ENCODE peak calls at places on chromosomes 1 and 21, in nine cellular contexts. R, X, T, M, E, N, J, Y and O are unnamed samples.

GRCh38 chr1:19524791-19525190 is 39.5 kb upstream of the CAPZB start:
- DNase-seq in T (no peak), J (no peak), Y (no peak), N (no peak), X (no peak), R (no peak), E (no peak), M (no peak), O (no peak)

GRCh38 chr1:36988311-36988710 is 46.0 kb downstream of the GRIK3 start:
- DNase-seq in X (no peak), R (no peak), J (no peak), T (peak), M (no peak), N (no peak), Y (no peak), E (no peak), O (no peak)

GRCh38 chr1:16204634-16205332 is 7.7 kb downstream of the ARHGEF19 start:
- DNase-seq in X (peak), E (no peak), Y (no peak), J (no peak), T (peak), N (no peak), M (peak), R (no peak), O (no peak)

GRCh38 chr21:21907271-21907670 is 909.1 kb downstream of the NCAM2 start:
- DNase-seq in M (no peak), J (no peak), Y (no peak), N (no peak), R (no peak), T (no peak), E (no peak), X (no peak), O (no peak)

GRCh38 chr1:186595969-186596368 is 84.3 kb downstream of the PTGS2 start:
- DNase-seq in E (no peak), T (peak), J (no peak), R (peak), M (no peak), Y (peak), X (no peak), N (no peak), O (no peak)

GRCh38 chr1:108722292-108722691 is 9.6 kb downstream of the FNDC7 start:
- DNase-seq in M (no peak), R (peak), J (no peak), X (no peak), T (no peak), E (no peak), N (no peak), Y (no peak), O (no peak)

GRCh38 chr1:19463204-19463803 is 22.0 kb downstream of the CAPZB start:
- DNase-seq in J (no peak), Y (no peak), T (no peak), N (no peak), M (no peak), R (no peak), E (no peak), X (no peak), O (no peak)

GRCh38 chr1:87968259-87968955 is 639.7 kb downstream of the LMO4 start:
- DNase-seq in J (peak), X (no peak), Y (peak), N (no peak), T (no peak), M (peak), R (peak), E (no peak), O (no peak)

GRCh38 chr1:188166654-188167053 is 1337.9 kb downstream of the PLA2G4A start:
- DNase-seq in X (no peak), N (no peak), M (no peak), J (no peak), R (no peak), Y (no peak), T (no peak), E (no peak), O (no peak)

GRCh38 chr1:115300087-115300856 is 37.8 kb downstream of the NGF start:
- DNase-seq in Y (no peak), N (no peak), R (no peak), E (no peak), X (no peak), M (no peak), T (peak), J (no peak), O (no peak)

GRCh38 chr1:245957446-245957845 is 549.6 kb downstream of the SMYD3 start:
- DNase-seq in X (no peak), R (no peak), M (no peak), Y (no peak), T (no peak), E (no peak), J (no peak), N (no peak), O (no peak)

GRCh38 chr1:3712573-3713535 is 39.4 kb upstream of the CCDC27 start:
- DNase-seq in E (no peak), T (no peak), N (no peak), J (no peak), X (no peak), Y (no peak), M (no peak), R (peak), O (no peak)

GRCh38 chr21:26888256-26888655 is 43.0 kb upstream of the ADAMTS1 start:
- DNase-seq in X (no peak), Y (no peak), N (no peak), M (no peak), E (no peak), R (no peak), J (no peak), T (no peak), O (no peak)

GRCh38 chr1:50995651-50996050 is 25.6 kb downstream of the CDKN2C start:
- DNase-seq in R (no peak), M (no peak), E (no peak), T (no peak), X (no peak), J (no peak), N (no peak), Y (no peak), O (no peak)

GRCh38 chr1:20483833-20484525 is 2.0 kb downstream of the CAMK2N1 start:
- DNase-seq in J (no peak), X (no peak), M (peak), R (peak), Y (peak), N (peak), T (peak), E (no peak), O (no peak)

GRCh38 chr1:181126289-181126688 is 37.8 kb downstream of the IER5 start:
- DNase-seq in Y (no peak), M (no peak), T (no peak), R (no peak), E (no peak), J (no peak), X (no peak), N (no peak), O (no peak)

GRCh38 chr1:245860681-245861552 is 646.2 kb downstream of the SMYD3 start:
- DNase-seq in N (no peak), Y (peak), T (peak), J (no peak), M (no peak), R (peak), X (no peak), E (no peak), O (no peak)

GRCh38 chr1:89489037-89489729 is 35.4 kb upstream of the LRRC8B start:
- DNase-seq in E (no peak), M (no peak), J (no peak), R (peak), N (no peak), T (peak), Y (peak), X (no peak), O (no peak)

GRCh38 chr1:19043579-19044443 is 87.3 kb upstream of the IFFO2 start:
- DNase-seq in N (no peak), E (no peak), R (no peak), X (no peak), T (no peak), J (no peak), Y (no peak), M (no peak), O (no peak)

GRCh38 chr1:208604295-208604694 is 360.1 kb upstream of the PLXNA2 start:
- DNase-seq in Y (peak), J (no peak), E (no peak), M (no peak), X (no peak), R (peak), N (peak), T (peak), O (peak)

GRCh38 chr1:177479600-177479999 is 308.8 kb downstream of the BRINP2 start:
- DNase-seq in R (no peak), Y (no peak), X (no peak), N (no peak), M (no peak), E (no peak), T (no peak), J (no peak), O (no peak)

GRCh38 chr1:163068716-163069115 is 445 bp upstream of the RGS4 start:
- DNase-seq in N (no peak), E (no peak), J (no peak), Y (peak), T (no peak), M (no peak), R (peak), X (no peak), O (no peak)

GRCh38 chr21:41948901-41949300 is 4.9 kb downstream of the C2CD2 start:
- DNase-seq in X (no peak), R (no peak), J (no peak), N (no peak), Y (no peak), M (no peak), T (no peak), E (no peak), O (no peak)

GRCh38 chr1:201597551-201598230 is 58.8 kb downstream of the NAV1 start:
- DNase-seq in J (no peak), N (no peak), R (no peak), E (no peak), Y (no peak), M (no peak), X (peak), T (peak), O (no peak)

GRCh38 chr1:1128454-1129139 is 12.7 kb upstream of the C1orf159 start:
- DNase-seq in R (no peak), N (no peak), Y (no peak), J (no peak), X (no peak), T (no peak), M (no peak), E (no peak), O (no peak)

GRCh38 chr1:157193702-157194391 is 55.7 kb upstream of the ETV3 start:
- DNase-seq in J (peak), R (peak), Y (peak), E (peak), T (peak), X (peak), N (peak), M (peak), O (peak)

GRCh38 chr1:101148987-101149386 is 87.8 kb upstream of the S1PR1 start:
- DNase-seq in J (no peak), E (no peak), M (no peak), X (no peak), R (peak), Y (peak), T (peak), N (no peak), O (no peak)

GRCh38 chr1:18716785-18717678 is 86.4 kb downstream of the PAX7 start:
- DNase-seq in N (no peak), E (no peak), X (no peak), Y (no peak), R (no peak), J (no peak), T (no peak), M (peak), O (no peak)

GRCh38 chr1:46159516-46159915 is 15.4 kb upstream of the TSPAN1 start:
- DNase-seq in T (no peak), X (no peak), M (no peak), Y (no peak), J (no peak), E (no peak), N (no peak), R (no peak), O (no peak)

GRCh38 chr1:94462606-94463005 is 44.4 kb downstream of the ABCD3 start:
- DNase-seq in J (no peak), Y (no peak), T (no peak), R (no peak), E (no peak), N (no peak), X (no peak), M (no peak), O (no peak)

GRCh38 chr1:215911406-215911968 is 344.4 kb downstream of the KCTD3 start:
- DNase-seq in M (no peak), T (peak), E (no peak), N (no peak), Y (peak), J (no peak), X (no peak), R (peak), O (no peak)

GRCh38 chr1:20192364-20192763 is 6.0 kb upstream of the PLA2G2C start:
- DNase-seq in T (peak), N (no peak), E (no peak), M (no peak), J (no peak), R (peak), X (no peak), Y (peak), O (no peak)

GRCh38 chr1:185843297-185843869 is 109.2 kb downstream of the HMCN1 start:
- DNase-seq in R (no peak), N (no peak), M (no peak), Y (no peak), E (no peak), J (no peak), T (no peak), X (no peak), O (no peak)

GRCh38 chr1:91529856-91530255 is 29.2 kb downstream of the CDC7 start:
- DNase-seq in T (peak), J (no peak), R (peak), M (no peak), X (no peak), Y (peak), E (no peak), N (peak), O (no peak)

GRCh38 chr21:15894596-15894995 is 164.8 kb downstream of the USP25 start:
- DNase-seq in M (no peak), E (no peak), T (no peak), J (no peak), X (no peak), N (no peak), Y (peak), R (peak), O (no peak)
- TF ChIP-seq CTCF in M (peak), E (peak), T (peak), J (peak), X (no peak), N (no peak), Y (peak), R (peak), O (no peak)

DNA sequence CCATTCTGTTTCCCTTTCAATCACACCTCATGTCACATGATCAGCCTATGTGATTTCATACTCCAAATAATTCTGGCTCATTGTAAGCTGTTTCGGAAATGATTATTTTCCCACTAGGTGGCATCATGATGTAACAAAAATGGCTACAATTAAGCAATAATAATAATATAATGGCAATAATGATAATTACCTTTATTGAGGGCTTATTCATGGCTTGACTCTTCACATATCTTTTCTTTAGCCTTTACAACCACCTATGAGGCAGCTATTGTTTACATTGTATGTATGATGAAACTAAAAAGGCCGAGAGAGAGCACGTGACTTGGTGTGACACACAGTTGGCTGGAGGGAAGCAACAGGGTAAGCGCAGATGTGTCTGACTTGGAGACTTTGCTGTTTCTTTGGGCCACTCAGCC is 12.5 kb upstream of the KPRP start:
- DNase-seq in Y (no peak), E (no peak), T (peak), J (no peak), N (no peak), X (no peak), M (no peak), R (no peak), O (no peak)
- TF ChIP-seq CTCF in Y (no peak), E (no peak), T (no peak), J (no peak), N (no peak), X (peak), M (no peak), R (no peak), O (no peak)

GRCh38 chr21:25420831-25421230 is 186.4 kb downstream of the MRPL39 start:
- DNase-seq in M (no peak), J (no peak), R (no peak), T (no peak), E (no peak), N (no peak), X (no peak), Y (no peak), O (no peak)

GRCh38 chr21:25422610-25423608 is 184.4 kb downstream of the MRPL39 start:
- DNase-seq in M (no peak), J (no peak), Y (no peak), N (no peak), T (no peak), X (no peak), R (no peak), E (no peak), O (no peak)

GRCh38 chr21:25424674-25425073 is 182.6 kb downstream of the MRPL39 start:
- DNase-seq in Y (no peak), J (no peak), N (no peak), T (no peak), M (no peak), R (no peak), E (no peak), X (no peak), O (no peak)

GRCh38 chr21:25424045-25424444 is 183.2 kb downstream of the MRPL39 start:
- DNase-seq in E (no peak), T (no peak), J (no peak), X (no peak), R (no peak), N (no peak), Y (no peak), M (no peak), O (no peak)

DNA sequence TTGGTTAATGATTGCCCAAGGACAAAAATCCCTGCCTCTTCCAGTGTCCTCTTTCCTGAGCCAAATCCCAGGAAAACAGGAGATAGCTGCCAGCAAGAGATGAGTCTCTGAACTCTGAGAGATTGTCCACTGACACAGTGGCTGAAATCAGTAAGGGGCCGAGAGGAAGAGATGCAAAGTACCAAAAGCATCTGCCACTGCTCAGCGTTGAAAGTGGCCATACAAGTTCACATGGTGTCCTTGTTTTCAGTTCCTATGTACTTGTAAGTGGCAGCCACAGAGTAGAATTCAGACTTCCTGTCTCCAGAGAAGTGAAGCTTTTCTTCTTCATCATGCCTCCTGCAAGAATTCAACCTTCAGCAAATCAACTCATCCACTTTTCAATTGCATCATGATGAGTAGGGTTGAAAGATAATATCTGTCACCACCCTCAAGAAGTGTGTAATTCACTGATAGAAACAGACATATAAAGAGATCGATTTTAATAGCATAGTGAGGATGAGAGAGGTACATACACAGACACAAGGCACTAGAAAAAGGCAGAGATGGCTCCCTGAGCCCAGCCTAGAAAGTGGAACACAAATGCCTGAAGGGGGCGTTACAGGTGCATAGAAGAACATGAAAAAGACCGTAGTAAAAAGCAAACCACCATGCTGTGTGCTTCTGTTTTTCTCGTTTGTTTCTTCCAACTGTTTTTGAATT is 185.8 kb downstream of the MRPL39 start:
- DNase-seq in N (peak), X (no peak), M (peak), Y (peak), R (peak), J (no peak), T (peak), E (peak), O (no peak)
- TF ChIP-seq CTCF in N (peak), X (no peak), M (peak), Y (peak), R (peak), J (no peak), T (peak), E (peak), O (no peak)

GRCh38 chr21:30829659-30830058 is at the start of gene KRTAP7-1:
- DNase-seq in Y (no peak), M (no peak), N (no peak), X (no peak), R (no peak), J (no peak), T (no peak), E (no peak), O (no peak)

DNA sequence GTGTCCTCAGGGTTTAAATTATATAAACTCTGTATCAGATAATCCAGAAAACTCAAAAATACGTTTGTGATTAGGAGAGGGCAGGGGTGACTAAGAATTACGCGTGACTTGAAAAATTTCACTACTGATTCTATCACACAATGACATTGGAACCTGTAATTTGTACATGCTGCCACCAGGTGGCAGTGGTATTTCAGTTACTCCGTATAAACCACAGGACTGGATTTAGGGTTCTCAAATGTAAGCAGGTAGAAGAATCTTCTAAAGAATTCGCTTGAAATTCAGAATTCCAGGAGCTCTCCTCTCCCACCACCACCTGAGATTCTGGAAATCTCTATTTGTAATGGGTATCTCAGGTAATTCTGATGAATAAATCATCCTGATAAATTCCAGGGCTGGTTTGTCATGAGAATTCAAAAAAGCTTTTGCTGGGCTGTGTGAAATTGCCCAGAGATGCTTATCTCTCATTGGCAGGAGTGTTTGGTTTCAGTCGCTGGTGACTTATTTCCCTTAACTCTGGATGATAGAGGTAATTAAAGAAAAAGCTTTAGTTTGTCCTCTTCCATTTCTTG is 1.7 kb upstream of the KRTAP7-1 start:
- DNase-seq in N (peak), X (no peak), T (peak), E (no peak), Y (peak), R (peak), M (peak), J (no peak), O (no peak)
- TF ChIP-seq CTCF in N (peak), X (peak), T (peak), E (no peak), Y (peak), R (no peak), M (peak), J (no peak), O (no peak)

GRCh38 chr1:56968878-56969495 is 3.2 kb upstream of the C8B start:
- DNase-seq in R (no peak), J (no peak), Y (no peak), E (no peak), T (peak), N (no peak), M (no peak), X (no peak), O (no peak)

GRCh38 chr1:56966698-56966999 is 834 bp upstream of the C8B start:
- DNase-seq in X (no peak), R (no peak), Y (no peak), J (no peak), T (no peak), E (no peak), N (no peak), M (no peak), O (no peak)

GRCh38 chr1:56965916-56966697 is at the start of gene C8B:
- DNase-seq in E (no peak), R (no peak), M (no peak), T (no peak), J (no peak), N (no peak), Y (no peak), X (no peak), O (no peak)

GRCh38 chr1:56967355-56967754 is 1.5 kb upstream of the C8B start:
- DNase-seq in R (no peak), X (no peak), Y (no peak), J (no peak), T (no peak), E (no peak), M (no peak), N (no peak), O (no peak)

GRCh38 chr1:56967900-56968832 is 2.4 kb upstream of the C8B start:
- DNase-seq in M (peak), T (peak), Y (peak), J (no peak), E (no peak), X (peak), R (peak), N (peak), O (no peak)
- TF ChIP-seq CTCF in M (peak), T (peak), Y (peak), J (no peak), E (peak), X (peak), R (peak), N (no peak), O (no peak)

GRCh38 chr1:220786337-220787068 is at the start of gene MTARC1:
- DNase-seq in J (peak), R (peak), T (peak), M (peak), Y (peak), E (no peak), N (peak), X (peak), O (no peak)
- TF ChIP-seq CTCF in J (peak), R (no peak), T (peak), M (no peak), Y (no peak), E (no peak), N (no peak), X (peak), O (no peak)